ENCODE peak calls at places on chromosome 15, in five cellular contexts. D is stomach, Z is adrenal gland, B is A549, W is suprapubic skin. J is an unnamed sample.

GRCh38 chr15:55289573-55290360 is at the start of gene RAB27A:
- DNase-seq in D (peak; percentile 85), W (peak; percentile 84), Z (peak; percentile 87), B (peak; percentile 77), J (peak; percentile 71)

GRCh38 chr15:68431792-68432401 is at the start of gene ITGA11:
- DNase-seq in W (no peak), Z (peak; percentile 61), D (peak; percentile 56), B (peak; percentile 66), J (peak; percentile 67)

GRCh38 chr15:48965972-48966371 is 2.3 kb upstream of the SHC4 start:
- DNase-seq in W (no peak), B (peak; percentile 9), D (no peak), Z (no peak), J (peak; percentile 74)

GRCh38 chr15:52448010-52448890 is 80.4 kb downstream of the MYO5A start:
- DNase-seq in Z (no peak), B (no peak), D (no peak), W (no peak), J (no peak)

GRCh38 chr15:83991163-83991562 is 244.4 kb upstream of the GOLGA6L4 start:
- DNase-seq in W (no peak), B (no peak), D (no peak), Z (no peak), J (no peak)

GRCh38 chr15:58492661-58493397 is 61.0 kb downstream of the LIPC start:
- DNase-seq in B (no peak), D (no peak), W (no peak), Z (no peak), J (no peak)

GRCh38 chr15:86611392-86612040 is 531.8 kb downstream of the AGBL1 start:
- DNase-seq in D (no peak), W (no peak), Z (no peak), B (no peak), J (no peak)

GRCh38 chr15:46815765-46816164 is 901.5 kb upstream of the SEMA6D start:
- DNase-seq in W (no peak), D (peak; percentile 26), Z (peak; percentile 55), B (no peak), J (peak; percentile 33)

GRCh38 chr15:97993310-97993738 is 32.8 kb downstream of the ARRDC4 start:
- DNase-seq in D (no peak), B (no peak), W (no peak), Z (peak; percentile 66), J (no peak)

GRCh38 chr15:34691024-34691423 is 63.8 kb downstream of the GJD2 start:
- DNase-seq in W (no peak), B (no peak), D (no peak), Z (no peak), J (no peak)

GRCh38 chr15:41483115-41483514 is 10.6 kb upstream of the ITPKA start:
- DNase-seq in Z (no peak), W (no peak), D (no peak), B (no peak), J (no peak)

GRCh38 chr15:83164409-83165404 is 42.9 kb downstream of the HDGFL3 start:
- DNase-seq in D (no peak), W (no peak), B (no peak), Z (no peak), J (no peak)

GRCh38 chr15:50289749-50290148 is 24.2 kb upstream of the HDC start:
- DNase-seq in Z (no peak), D (no peak), W (no peak), B (no peak), J (no peak)

GRCh38 chr15:52436971-52437370 is 91.7 kb downstream of the MYO5A start:
- DNase-seq in W (no peak), B (no peak), Z (no peak), D (no peak), J (no peak)

GRCh38 chr15:39133201-39133600 is 447.7 kb upstream of the THBS1 start:
- DNase-seq in B (peak; percentile 26), W (no peak), Z (no peak), D (no peak), J (no peak)

GRCh38 chr15:53160092-53160704 is 370.1 kb upstream of the ONECUT1 start:
- DNase-seq in W (no peak), D (no peak), B (no peak), Z (peak; percentile 86), J (peak; percentile 90)

GRCh38 chr15:60993008-60993407 is 236.1 kb downstream of the RORA start:
- DNase-seq in D (no peak), B (no peak), Z (no peak), W (no peak), J (no peak)

GRCh38 chr15:64775551-64776401 is at the start of gene RBPMS2:
- DNase-seq in D (peak; percentile 33), Z (no peak), B (peak; percentile 37), W (no peak), J (peak; percentile 33)

GRCh38 chr15:58980351-58980939 is 7.0 kb upstream of the RNF111 start:
- DNase-seq in B (peak; percentile 43), D (no peak), W (no peak), Z (no peak), J (no peak)

GRCh38 chr15:60003243-60004018 is 680 bp upstream of the FOXB1 start:
- DNase-seq in B (no peak), Z (no peak), D (no peak), W (no peak), J (no peak)

GRCh38 chr15:89358755-89359439 is 24.3 kb upstream of the POLG start:
- DNase-seq in W (peak; percentile 80), B (peak; percentile 94), Z (peak; percentile 87), D (peak; percentile 81), J (peak; percentile 82)

GRCh38 chr15:52759969-52760368 is 30.2 kb downstream of the ONECUT1 start:
- DNase-seq in D (no peak), W (no peak), Z (no peak), B (no peak), J (no peak)

GRCh38 chr15:94743668-94744067 is 512.3 kb downstream of the MCTP2 start:
- DNase-seq in D (no peak), W (no peak), Z (no peak), B (no peak), J (no peak)

GRCh38 chr15:71048913-71049675 is 66.2 kb upstream of the THSD4 start:
- DNase-seq in W (no peak), Z (no peak), D (no peak), B (no peak), J (no peak)

GRCh38 chr15:92733934-92734521 is 78.5 kb upstream of the FAM174B start:
- DNase-seq in W (no peak), B (peak; percentile 48), D (no peak), Z (peak; percentile 76), J (peak; percentile 81)
- TF ChIP-seq POLR2A in W (no peak), B (no peak), D (no peak), Z (no peak), J (no peak)

GRCh38 chr15:25067725-25068309 is 113.0 kb downstream of the SNRPN start:
- DNase-seq in W (no peak), Z (no peak), B (no peak), D (no peak), J (no peak)

GRCh38 chr15:25065876-25066275 is 111.1 kb downstream of the SNRPN start:
- DNase-seq in D (no peak), B (no peak), W (no peak), Z (no peak), J (no peak)

GRCh38 chr15:25070357-25070963 is 115.7 kb downstream of the SNRPN start:
- DNase-seq in W (no peak), Z (no peak), B (no peak), D (no peak), J (no peak)

GRCh38 chr15:25066708-25067107 is 111.9 kb downstream of the SNRPN start:
- DNase-seq in B (no peak), Z (no peak), W (no peak), D (no peak), J (no peak)

GRCh38 chr15:25068696-25069095 is 113.9 kb downstream of the SNRPN start:
- DNase-seq in W (no peak), Z (no peak), B (no peak), D (no peak), J (no peak)
- H3K9me3 ChIP-seq in W (peaks cover 91% of the 10 kb centered on the region), Z (peaks cover 99% of the 10 kb centered on the region), B (peaks cover 84% of the 10 kb centered on the region), D (peaks cover 100% of the 10 kb centered on the region), J (no peaks in the 10 kb centered on the region)

GRCh38 chr15:74976159-74976558 is 19.2 kb upstream of the SCAMP5 start:
- DNase-seq in Z (no peak), W (no peak), B (no peak), D (no peak), J (no peak)
- TF ChIP-seq CTCF in Z (no peak), W (no peak), B (no peak), D (no peak), J (no peak)

GRCh38 chr15:45548753-45549520 is 26.4 kb upstream of the SLC30A4 start:
- DNase-seq in D (no peak), W (no peak), Z (no peak), B (no peak), J (peak; percentile 62)
- TF ChIP-seq POLR2A in D (no peak), W (no peak), Z (no peak), B (no peak), J (no peak)